ENCODE peak calls at places on chromosomes 6 and 20, in five cellular contexts. G is fibroblast of lung, V is ovary, U is GM12865, K is choroid plexus epithelial cell. H is an unnamed sample.

GRCh38 chr6:139926711-139927110 is 552.3 kb upstream of the CITED2 start:
- DNase-seq in G (peak), V (no peak), U (peak), K (peak), H (no peak)

GRCh38 chr20:9417665-9418064 is 96.7 kb upstream of the LAMP5 start:
- DNase-seq in G (peak), V (no peak), U (no peak), K (peak), H (no peak)

GRCh38 chr6:166313255-166314070 is 5.3 kb upstream of the PRR18 start:
- DNase-seq in G (peak), V (no peak), U (peak), K (peak), H (no peak)

GRCh38 chr6:11921017-11921438 is 91.1 kb upstream of the HIVEP1 start:
- DNase-seq in G (peak), V (no peak), U (no peak), K (peak), H (peak)

GRCh38 chr6:108872001-108872974 is 24.1 kb downstream of the ARMC2 start:
- DNase-seq in G (no peak), V (no peak), U (no peak), K (no peak), H (no peak)

GRCh38 chr6:77416839-77417238 is 46.5 kb downstream of the HTR1B start:
- DNase-seq in G (no peak), V (no peak), U (no peak), K (no peak), H (no peak)

GRCh38 chr20:38658879-38659612 is 57.4 kb downstream of the ARHGAP40 start:
- DNase-seq in G (no peak), V (no peak), U (peak), K (peak), H (no peak)

GRCh38 chr20:43186312-43186711 is 3.4 kb downstream of the PTPRT start:
- DNase-seq in G (no peak), V (no peak), U (no peak), K (no peak), H (no peak)

GRCh38 chr20:11178946-11179654 is 505.3 kb upstream of the JAG1 start:
- DNase-seq in G (peak), V (no peak), U (no peak), K (peak), H (peak)

GRCh38 chr6:35363293-35363750 is 21.0 kb downstream of the PPARD start:
- DNase-seq in G (peak), V (peak), U (no peak), K (peak), H (peak)

GRCh38 chr6:52964318-52964717 is 30.8 kb downstream of the GSTA4 start:
- DNase-seq in G (no peak), V (no peak), U (no peak), K (no peak), H (no peak)

GRCh38 chr6:41636803-41637178 is 1.5 kb upstream of the MDFI start:
- DNase-seq in G (no peak), V (peak), U (no peak), K (no peak), H (no peak)

GRCh38 chr6:127117979-127118504 is 429 bp upstream of the RSPO3 start:
- DNase-seq in G (peak), V (no peak), U (no peak), K (no peak), H (no peak)

GRCh38 chr20:10653593-10654288 is 20.1 kb downstream of the JAG1 start:
- DNase-seq in G (peak), V (peak), U (peak), K (peak), H (peak)

GRCh38 chr6:21461844-21462518 is 131.6 kb upstream of the SOX4 start:
- DNase-seq in G (no peak), V (no peak), U (no peak), K (no peak), H (no peak)

GRCh38 chr6:7254980-7255825 is 57.8 kb downstream of the SSR1 start:
- DNase-seq in G (no peak), V (no peak), U (no peak), K (no peak), H (no peak)

GRCh38 chr20:58892126-58892931 is 39.8 kb downstream of the GNAS start:
- DNase-seq in G (peak), V (peak), U (peak), K (peak), H (no peak)

GRCh38 chr6:138600726-138601125 is 101.4 kb upstream of the NHSL1 start:
- DNase-seq in G (peak), V (no peak), U (no peak), K (peak), H (no peak)

GRCh38 chr20:19621072-19621471 is 137.0 kb upstream of the RIN2 start:
- DNase-seq in G (no peak), V (no peak), U (no peak), K (no peak), H (no peak)

GRCh38 chr6:29924731-29925130 is 17.6 kb upstream of the HLA-A start:
- DNase-seq in G (no peak), V (no peak), U (no peak), K (no peak), H (no peak)

GRCh38 chr6:7185561-7185960 is 77.8 kb downstream of the RREB1 start:
- DNase-seq in G (no peak), V (no peak), U (no peak), K (no peak), H (no peak)

GRCh38 chr6:150557043-150557599 is 42.6 kb upstream of the PLEKHG1 start:
- DNase-seq in G (no peak), V (no peak), U (no peak), K (no peak), H (no peak)

GRCh38 chr20:63519765-63520593 is 586 bp upstream of the PPDPF start:
- DNase-seq in G (peak), V (peak), U (peak), K (no peak), H (no peak)
- TF ChIP-seq CTCF in G (peak), V (peak), U (peak), K (peak), H (peak)

GRCh38 chr6:148544421-148544820 is 201.8 kb downstream of the SASH1 start:
- DNase-seq in G (no peak), V (no peak), U (no peak), K (no peak), H (no peak)

GRCh38 chr6:148545901-148546300 is 200.9 kb upstream of the UST start:
- DNase-seq in G (no peak), V (no peak), U (no peak), K (no peak), H (no peak)

GRCh38 chr6:148548065-148548748 is 198.6 kb upstream of the UST start:
- DNase-seq in G (peak), V (peak), U (no peak), K (no peak), H (no peak)

GRCh38 chr6:148548749-148549140 is 198.1 kb upstream of the UST start:
- DNase-seq in G (peak), V (no peak), U (no peak), K (no peak), H (no peak)

GRCh38 chr6:148547110-148547509 is 199.7 kb upstream of the UST start:
- DNase-seq in G (no peak), V (no peak), U (no peak), K (no peak), H (no peak)
- H3K4me3 ChIP-seq in G (no peak), V (no peak), U (no peak), K (no peak), H (no peak)

DNA sequence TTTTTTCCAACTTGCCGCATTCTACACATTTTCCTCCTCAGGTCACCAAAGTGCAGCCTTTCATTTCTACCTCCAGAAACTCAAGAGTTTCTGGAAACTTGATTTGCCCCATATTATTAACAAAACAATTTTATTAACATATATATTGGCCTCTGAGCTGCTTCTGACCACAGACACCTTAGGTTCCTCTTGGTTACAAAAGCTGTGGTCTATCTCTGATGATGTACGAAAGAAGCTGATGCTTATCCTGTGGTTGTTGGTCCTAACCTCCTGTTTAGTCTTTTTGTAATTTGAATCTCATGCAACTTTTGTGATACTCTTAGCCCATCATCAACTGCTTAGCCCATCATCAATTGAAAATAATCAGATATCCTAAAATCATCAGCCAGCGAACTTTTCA is 735.7 kb downstream of the KIF16B start:
- DNase-seq in G (no peak), V (no peak), U (no peak), K (no peak), H (no peak)
- TF ChIP-seq CTCF in G (no peak), V (no peak), U (no peak), K (no peak), H (no peak)

GRCh38 chr20:31967830-31968249 is at the start of gene XKR7:
- DNase-seq in G (no peak), V (no peak), U (no peak), K (no peak), H (no peak)
- H3K4me3 ChIP-seq in G (peak), V (no peak), U (no peak), K (peak), H (peak)

DNA sequence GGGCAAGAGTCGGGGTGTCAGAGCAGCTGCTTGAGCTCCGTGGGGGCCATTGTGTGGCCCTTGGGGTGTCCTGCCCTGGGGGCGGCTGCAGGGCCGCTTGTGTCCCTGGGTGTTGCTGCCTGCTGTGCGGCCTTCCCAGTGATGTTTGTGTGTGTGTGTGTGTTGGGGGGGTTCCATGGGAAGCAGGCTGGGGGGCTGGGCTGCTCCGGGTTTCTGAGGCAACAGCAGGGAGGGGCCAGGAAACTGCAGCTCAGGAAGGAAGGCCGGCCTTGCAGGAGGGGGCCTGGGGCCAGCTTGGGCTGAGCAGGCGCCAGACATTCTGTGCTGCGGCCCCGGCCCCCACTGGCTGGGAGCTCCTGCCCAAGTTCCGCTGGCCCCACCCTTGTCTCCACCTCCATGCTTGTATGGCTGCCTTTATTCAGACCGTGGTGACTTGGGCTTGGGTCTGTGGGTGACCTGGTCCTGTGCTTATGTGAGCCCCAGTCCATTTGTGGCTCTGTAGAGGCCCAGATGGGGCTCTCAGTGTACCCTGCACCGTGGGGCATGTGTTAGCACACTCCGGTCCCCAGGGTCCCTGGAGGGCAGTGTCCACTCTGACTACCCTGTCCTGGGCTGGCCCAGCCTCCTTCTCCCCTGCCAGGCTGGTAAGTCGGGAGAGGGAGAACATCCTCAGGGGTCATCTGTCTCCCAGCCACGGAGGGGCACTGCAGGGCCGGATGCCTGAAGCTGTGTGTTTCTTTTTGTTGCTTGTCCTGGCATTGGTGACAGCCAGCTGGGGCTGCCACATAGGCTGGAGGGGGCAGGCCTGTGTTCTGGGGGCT is 4.6 kb upstream of the SOX18 start:
- DNase-seq in G (peak), V (no peak), U (no peak), K (peak), H (no peak)
- TF ChIP-seq CTCF in G (peak), V (no peak), U (peak), K (peak), H (peak)

GRCh38 chr6:18328549-18328922 is 58.6 kb upstream of the RNF144B start:
- DNase-seq in G (no peak), V (no peak), U (no peak), K (no peak), H (no peak)
- H3K4me3 ChIP-seq in G (no peak), V (no peak), U (no peak), K (no peak), H (no peak)

DNA sequence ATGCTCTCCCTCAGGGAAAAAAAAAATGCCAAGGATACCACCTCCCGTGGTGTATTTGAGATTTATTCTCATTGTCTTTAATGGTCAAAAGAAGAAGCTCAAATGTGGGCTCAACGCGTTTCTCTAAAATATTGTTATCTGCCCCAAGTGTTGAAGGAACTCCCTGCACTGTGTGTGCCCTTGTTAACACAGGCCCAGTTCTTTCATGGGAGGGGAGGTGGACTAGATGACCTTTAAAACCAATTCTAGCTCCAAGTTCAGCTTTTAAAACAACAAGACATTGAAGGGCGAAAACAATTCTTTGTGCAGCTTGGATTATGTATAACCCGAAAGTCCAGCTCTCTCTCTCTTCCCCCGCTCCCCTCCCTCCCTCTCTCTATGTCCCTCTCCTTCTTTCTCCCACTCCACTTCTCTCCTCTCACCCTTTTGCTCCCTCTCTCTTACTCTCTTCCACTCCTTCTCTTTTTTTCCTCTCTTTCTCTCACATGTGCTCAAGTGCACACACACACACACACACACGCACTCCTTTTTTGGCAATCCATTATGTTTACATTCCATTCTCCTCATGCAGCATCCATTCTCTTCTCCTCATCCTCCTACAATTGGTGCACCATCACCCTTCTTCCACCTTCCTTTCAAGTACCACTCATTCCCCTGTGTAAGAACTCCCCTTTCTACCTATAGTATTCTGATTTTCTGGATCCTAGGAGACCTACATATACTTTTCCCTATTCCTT is 8.5 kb downstream of the HLA-DMB start:
- DNase-seq in G (peak), V (no peak), U (no peak), K (peak), H (no peak)
- TF ChIP-seq CTCF in G (no peak), V (no peak), U (no peak), K (no peak), H (no peak)

DNA sequence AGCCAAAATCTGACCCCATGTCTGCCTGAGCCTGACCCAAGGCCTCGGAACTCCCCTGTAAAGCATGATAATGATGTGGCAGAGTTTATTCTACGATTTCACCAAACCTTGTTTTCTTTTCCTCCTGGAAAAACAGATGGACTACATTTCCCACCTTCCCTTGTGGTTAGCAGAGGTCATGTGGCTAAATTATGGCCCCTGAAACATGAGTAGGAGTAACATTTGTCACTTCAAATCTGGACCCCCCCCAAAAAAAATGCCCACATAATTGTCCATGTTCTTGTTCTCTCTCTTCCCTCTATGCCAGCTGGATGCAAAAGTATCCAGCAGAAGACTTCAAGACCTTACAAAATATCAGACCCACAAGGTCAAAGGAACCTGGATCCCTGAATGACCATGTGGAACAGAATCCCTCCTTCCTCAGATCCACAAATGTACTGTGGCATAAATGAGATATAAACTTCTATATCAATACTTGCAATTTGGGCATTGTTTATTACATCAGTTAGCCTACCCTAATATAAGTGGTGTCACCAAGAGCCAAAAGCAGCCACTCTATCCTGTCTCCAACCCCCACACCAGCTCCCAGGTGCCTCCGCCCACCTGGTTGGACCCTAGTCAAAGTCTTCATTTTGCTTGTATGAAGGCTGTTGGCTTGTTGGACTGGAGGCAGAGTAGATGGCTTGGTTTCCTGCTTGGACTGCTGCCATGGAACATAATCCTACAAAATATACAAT is 1.4 kb downstream of the C20orf96 start:
- DNase-seq in G (no peak), V (no peak), U (no peak), K (no peak), H (no peak)
- H3K4me3 ChIP-seq in G (peak), V (no peak), U (peak), K (peak), H (peak)

H was measured in retinal pigment epithelial cell.